ENCODE peak calls at places on chromosome 15, in four cellular contexts. Z, L, U and J are unnamed samples.

GRCh38 chr15:89810837-89811236 is 3.8 kb downstream of the ANPEP start:
- DNase-seq in Z (no peak), L (no peak), U (no peak), J (no peak)

GRCh38 chr15:73784299-73784698 is 31.1 kb upstream of the INSYN1 start:
- DNase-seq in Z (no peak), L (no peak), U (no peak), J (no peak)

GRCh38 chr15:77371850-77372249 is 48.1 kb downstream of the PEAK1 start:
- DNase-seq in Z (no peak), L (no peak), U (no peak), J (no peak)

GRCh38 chr15:31358957-31359721 is 32.5 kb downstream of the KLF13 start:
- DNase-seq in Z (no peak), L (no peak), U (no peak), J (no peak)

GRCh38 chr15:31955734-31956133 is 74.6 kb upstream of the CHRNA7 start:
- DNase-seq in Z (no peak), L (no peak), U (no peak), J (no peak)

GRCh38 chr15:63879211-63879610 is 45.5 kb upstream of the HERC1 start:
- DNase-seq in Z (no peak), L (no peak), U (no peak), J (no peak)

GRCh38 chr15:49370782-49371181 is 52.3 kb upstream of the FGF7 start:
- DNase-seq in Z (peak), L (no peak), U (no peak), J (no peak)

GRCh38 chr15:89139613-89140499 is 51.6 kb downstream of the ABHD2 start:
- DNase-seq in Z (peak), L (no peak), U (no peak), J (no peak)

GRCh38 chr15:51992953-51993352 is 21.4 kb upstream of the LEO1 start:
- DNase-seq in Z (no peak), L (no peak), U (no peak), J (no peak)

GRCh38 chr15:50562735-50563640 is 16.5 kb upstream of the USP50 start:
- DNase-seq in Z (no peak), L (no peak), U (no peak), J (no peak)

GRCh38 chr15:27956285-27956684 is 142.8 kb downstream of the OCA2 start:
- DNase-seq in Z (no peak), L (no peak), U (no peak), J (no peak)

GRCh38 chr15:27955087-27955486 is 144.0 kb downstream of the OCA2 start:
- DNase-seq in Z (no peak), L (no peak), U (no peak), J (no peak)

GRCh38 chr15:27949089-27949488 is 150.0 kb downstream of the OCA2 start:
- DNase-seq in Z (no peak), L (no peak), U (no peak), J (no peak)

DNA sequence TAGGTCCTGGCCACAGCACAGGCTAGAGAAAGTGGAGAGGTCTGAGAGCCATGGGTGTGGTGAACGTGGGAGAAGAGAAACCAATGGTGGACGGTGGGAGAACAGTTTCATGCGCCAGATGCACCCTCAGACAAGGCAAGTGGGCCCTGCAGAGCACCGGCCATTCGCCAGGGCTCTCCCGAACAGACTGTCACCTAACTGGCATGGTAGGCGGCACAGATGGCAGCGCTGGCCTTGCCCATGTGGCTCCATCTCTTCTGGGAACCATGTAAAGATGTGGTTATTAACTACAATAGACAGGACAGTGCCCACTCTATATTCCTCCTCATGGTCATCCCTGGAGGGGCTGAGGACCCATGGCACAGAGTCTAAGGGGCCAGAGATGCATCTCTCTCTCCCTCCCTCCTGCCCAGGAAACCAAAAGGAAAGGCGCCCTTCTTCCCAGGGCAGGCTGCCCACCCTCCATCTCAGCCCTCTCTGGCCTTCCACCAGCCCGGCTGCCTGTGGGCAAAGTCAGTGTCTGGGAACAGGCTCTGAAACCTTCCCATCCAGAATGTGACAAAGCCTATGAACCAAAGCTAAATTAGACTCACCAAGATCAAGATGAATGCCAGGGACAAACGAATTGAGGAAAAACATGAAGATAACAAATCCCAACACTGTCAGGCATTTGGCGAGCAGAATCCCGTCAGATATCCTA is 147.8 kb downstream of the OCA2 start:
- DNase-seq in Z (no peak), L (no peak), U (no peak), J (no peak)
- H3K4me3 ChIP-seq in Z (no peak), L (no peak), U (no peak), J (no peak)

GRCh38 chr15:75153565-75154248 is 48.0 kb upstream of the C15orf39 start:
- DNase-seq in Z (no peak), L (no peak), U (no peak), J (no peak)

GRCh38 chr15:75154461-75155062 is 47.1 kb upstream of the C15orf39 start:
- DNase-seq in Z (no peak), L (no peak), U (no peak), J (no peak)

GRCh38 chr15:75151214-75152128 is 50.2 kb upstream of the C15orf39 start:
- DNase-seq in Z (no peak), L (no peak), U (no peak), J (no peak)

GRCh38 chr15:75153084-75153483 is 48.6 kb upstream of the C15orf39 start:
- DNase-seq in Z (peak), L (no peak), U (no peak), J (no peak)

GRCh38 chr15:75152382-75153079 is 49.2 kb upstream of the C15orf39 start:
- DNase-seq in Z (no peak), L (no peak), U (no peak), J (no peak)
- TF ChIP-seq CTCF in Z (no peak), L (no peak), U (no peak), J (no peak)

GRCh38 chr15:82177291-82178010 is 85.1 kb downstream of the EFL1 start:
- DNase-seq in Z (peak), L (no peak), U (peak), J (no peak)
- H3K4me3 ChIP-seq in Z (no peak), L (no peak), U (no peak), J (no peak)

GRCh38 chr15:55108448-55108847 is 88.3 kb downstream of the RSL24D1 start:
- DNase-seq in Z (no peak), L (no peak), U (no peak), J (no peak)

GRCh38 chr15:55110446-55110845 is 86.3 kb downstream of the RSL24D1 start:
- DNase-seq in Z (no peak), L (no peak), U (no peak), J (no peak)

GRCh38 chr15:55106155-55106554 is 90.6 kb downstream of the RSL24D1 start:
- DNase-seq in Z (peak), L (no peak), U (no peak), J (no peak)

GRCh38 chr15:55108858-55109518 is 87.8 kb downstream of the RSL24D1 start:
- DNase-seq in Z (peak), L (peak), U (peak), J (peak)
- TF ChIP-seq CTCF in Z (peak), L (peak), U (peak), J (peak)

GRCh38 chr15:69265347-69265955 is 33.3 kb upstream of the PAQR5 start:
- DNase-seq in Z (no peak), L (no peak), U (no peak), J (no peak)
- H3K4me3 ChIP-seq in Z (no peak), L (no peak), U (no peak), J (no peak)

GRCh38 chr15:27683126-27683525 is 416.0 kb downstream of the OCA2 start:
- DNase-seq in Z (no peak), L (no peak), U (no peak), J (no peak)

GRCh38 chr15:27679203-27679602 is 419.9 kb downstream of the OCA2 start:
- DNase-seq in Z (no peak), L (no peak), U (no peak), J (no peak)

GRCh38 chr15:27677951-27678350 is 421.2 kb downstream of the OCA2 start:
- DNase-seq in Z (no peak), L (no peak), U (no peak), J (no peak)

GRCh38 chr15:27679621-27680521 is 419.2 kb downstream of the OCA2 start:
- DNase-seq in Z (no peak), L (no peak), U (no peak), J (no peak)

DNA sequence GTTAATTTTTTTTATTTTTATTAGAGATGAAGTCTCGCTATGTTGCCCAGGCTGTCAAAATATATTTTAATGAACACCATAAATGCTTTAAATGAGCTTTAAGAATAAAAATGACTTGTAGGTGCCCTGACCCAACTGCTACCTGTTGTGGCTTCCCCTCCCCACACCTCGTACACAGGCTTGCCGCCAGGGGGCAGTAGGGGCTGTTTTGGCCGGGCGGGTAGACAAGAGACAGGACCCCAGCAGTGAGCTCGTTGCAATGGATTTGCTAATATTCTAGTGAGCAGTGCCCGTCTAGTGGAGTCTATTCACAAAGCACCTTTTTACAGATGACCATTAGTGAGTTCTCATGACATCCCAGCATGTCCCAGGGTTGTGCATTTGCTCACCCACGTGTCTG is 418.1 kb downstream of the OCA2 start:
- DNase-seq in Z (no peak), L (no peak), U (no peak), J (no peak)
- TF ChIP-seq CTCF in Z (peak), L (no peak), U (no peak), J (no peak)

GRCh38 chr15:67085818-67086649 is 20.6 kb downstream of the SMAD3 start:
- DNase-seq in Z (no peak), L (no peak), U (no peak), J (no peak)
- H3K4me3 ChIP-seq in Z (no peak), L (no peak), U (no peak), J (no peak)